ENCODE peak calls at places on chromosomes 4 and X, in six cellular contexts. F is mesenchymal stem cell, U is H9, X is IMR-90, K is trophoblast cell, W is H1. J is an unnamed sample.

GRCh38 chr4:4583606-4584005 is 41.8 kb upstream of the STX18 start:
- DNase-seq in F (no peak), U (no peak), X (no peak), K (no peak), W (no peak), J (no peak)

GRCh38 chr4:7459471-7459870 is 24.7 kb upstream of the PSAPL1 start:
- DNase-seq in F (no peak), U (no peak), X (no peak), K (no peak), W (no peak), J (no peak)

GRCh38 chrX:78517124-78517523 is 142.0 kb downstream of the RTL3 start:
- DNase-seq in F (no peak), U (no peak), X (no peak), K (peak; percentile 61), W (no peak), J (no peak)

GRCh38 chr4:113952452-113953029 is 26.9 kb downstream of the ARSJ start:
- DNase-seq in F (peak; percentile 79), U (peak; percentile 52), X (peak; percentile 62), K (peak; percentile 46), W (peak; percentile 5), J (peak; percentile 54)

GRCh38 chrX:85815203-85815751 is 232.1 kb downstream of the CHM start:
- DNase-seq in F (no peak), U (no peak), X (no peak), K (peak; percentile 51), W (no peak), J (no peak)

GRCh38 chr4:113169368-113169767 is 119.9 kb downstream of the ANK2 start:
- DNase-seq in F (no peak), U (peak; percentile 41), X (no peak), K (peak; percentile 49), W (no peak), J (no peak)

GRCh38 chr4:77014256-77014655 is 61.5 kb downstream of the CCNI start:
- DNase-seq in F (no peak), U (no peak), X (no peak), K (no peak), W (no peak), J (no peak)

GRCh38 chrX:13179100-13179499 is 134.7 kb upstream of the FAM9C start:
- DNase-seq in F (no peak), U (no peak), X (no peak), K (no peak), W (no peak), J (no peak)

GRCh38 chr4:168751263-168752225 is 254.7 kb downstream of the PALLD start:
- DNase-seq in F (peak; percentile 85), U (no peak), X (peak; percentile 85), K (peak; percentile 86), W (no peak), J (no peak)

GRCh38 chr4:7323872-7324650 is 110.7 kb downstream of the PSAPL1 start:
- DNase-seq in F (no peak), U (no peak), X (no peak), K (no peak), W (no peak), J (no peak)

GRCh38 chrX:39818071-39818470 is 279.7 kb downstream of the BCOR start:
- DNase-seq in F (no peak), U (no peak), X (no peak), K (no peak), W (no peak), J (no peak)

GRCh38 chr4:17063870-17064269 is 165.4 kb upstream of the LDB2 start:
- DNase-seq in F (no peak), U (no peak), X (peak; percentile 84), K (no peak), W (no peak), J (no peak)

GRCh38 chr4:6271206-6271605 is 1.6 kb downstream of the WFS1 start:
- DNase-seq in F (no peak), U (no peak), X (no peak), K (peak; percentile 18), W (no peak), J (no peak)

GRCh38 chrX:40086569-40087335 is 11.0 kb downstream of the BCOR start:
- DNase-seq in F (peak; percentile 74), U (peak; percentile 53), X (peak; percentile 77), K (peak; percentile 34), W (no peak), J (no peak)

GRCh38 chrX:10099411-10099810 is 57.4 kb upstream of the CLCN4 start:
- DNase-seq in F (no peak), U (no peak), X (no peak), K (no peak), W (no peak), J (no peak)

GRCh38 chr4:81164623-81165416 is 50.2 kb downstream of the PRKG2 start:
- DNase-seq in F (no peak), U (no peak), X (peak; percentile 83), K (peak; percentile 63), W (no peak), J (no peak)

GRCh38 chrX:54495814-54496516 is at the start of gene FGD1:
- DNase-seq in F (peak; percentile 65), U (peak; percentile 73), X (peak; percentile 41), K (peak; percentile 29), W (no peak), J (peak; percentile 56)

GRCh38 chr4:107896651-107897050 is 34.7 kb upstream of the CYP2U1 start:
- DNase-seq in F (no peak), U (no peak), X (no peak), K (no peak), W (no peak), J (no peak)
- H3K4me2 ChIP-seq in F (peak overlapping the region; percentile 49), U (no peak overlapping the region), X (peak overlapping the region; percentile 61), K (no peak overlapping the region), W (no peak overlapping the region), J (no peak overlapping the region)

GRCh38 chr4:92497141-92497540 is 193.4 kb downstream of the GRID2 start:
- DNase-seq in F (no peak), U (no peak), X (no peak), K (no peak), W (no peak), J (no peak)
- H2BK5ac ChIP-seq in F (no peak overlapping the region), U (no peak overlapping the region), X (no peak overlapping the region), K (no peak overlapping the region), W (no peak overlapping the region), J (no peak overlapping the region)

GRCh38 chrX:116824785-116825184 is 362.0 kb upstream of the CT83 start:
- DNase-seq in F (no peak), U (no peak), X (no peak), K (no peak), W (no peak), J (peak; percentile 3)
- H3K14ac ChIP-seq in F (no peak overlapping the region), U (no peak overlapping the region), X (no peak overlapping the region), K (no peak overlapping the region), W (no peak overlapping the region), J (no peak overlapping the region)

GRCh38 chr4:102531441-102531840 is 30.3 kb downstream of the NFKB1 start:
- DNase-seq in F (no peak), U (no peak), X (peak; percentile 25), K (no peak), W (no peak), J (no peak)

GRCh38 chr4:102535398-102536082 is 34.4 kb downstream of the NFKB1 start:
- DNase-seq in F (peak; percentile 58), U (no peak), X (peak; percentile 75), K (no peak), W (no peak), J (no peak)

GRCh38 chr4:102533916-102534315 is 32.8 kb downstream of the NFKB1 start:
- DNase-seq in F (no peak), U (no peak), X (no peak), K (no peak), W (no peak), J (no peak)

GRCh38 chr4:102534845-102535244 is 33.7 kb downstream of the NFKB1 start:
- DNase-seq in F (no peak), U (no peak), X (no peak), K (no peak), W (no peak), J (no peak)

GRCh38 chr4:102533348-102533747 is 32.2 kb downstream of the NFKB1 start:
- DNase-seq in F (no peak), U (no peak), X (no peak), K (no peak), W (no peak), J (no peak)
- H3K4me2 ChIP-seq in F (no peak overlapping the region), U (no peak overlapping the region), X (no peak overlapping the region), K (no peak overlapping the region), W (no peak overlapping the region), J (no peak overlapping the region)

GRCh38 chr4:8577046-8577445 is 3.1 kb upstream of the GPR78 start:
- DNase-seq in F (no peak), U (no peak), X (no peak), K (no peak), W (no peak), J (no peak)
- H2BK5ac ChIP-seq in F (no peak overlapping the region), U (no peak overlapping the region), X (no peak overlapping the region), K (no peak overlapping the region), W (no peak overlapping the region), J (no peak overlapping the region)

DNA sequence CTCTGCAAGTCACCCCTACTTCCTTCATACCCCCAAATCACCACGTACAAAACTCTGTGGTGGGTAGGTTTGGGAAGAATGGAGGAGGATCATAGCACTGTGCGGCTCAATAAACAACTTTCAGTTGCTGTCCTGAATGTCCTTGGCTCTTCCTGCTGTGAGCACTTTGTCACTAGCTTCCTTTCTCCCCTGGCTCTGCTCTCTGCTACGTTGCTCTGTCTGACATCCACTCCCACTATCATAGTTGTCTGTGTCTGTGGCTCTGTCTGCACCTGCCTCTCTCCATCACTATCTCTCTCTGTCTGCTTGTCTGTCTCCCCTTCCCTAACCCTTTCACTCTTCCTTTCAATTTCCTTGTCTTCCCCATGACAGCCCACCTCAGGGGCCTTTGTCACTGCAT is 21.2 kb upstream of the SMPX start:
- DNase-seq in F (no peak), U (no peak), X (no peak), K (no peak), W (no peak), J (no peak)
- H3K14ac ChIP-seq in F (no peak overlapping the region), U (peak overlapping the region; percentile 84), X (no peak overlapping the region), K (no peak overlapping the region), W (no peak overlapping the region), J (no peak overlapping the region)

GRCh38 chr4:101864660-101865059 is 74.1 kb downstream of the BANK1 start:
- DNase-seq in F (no peak), U (no peak), X (no peak), K (peak; percentile 94), W (no peak), J (no peak)
- H3K4me2 ChIP-seq in F (no peak overlapping the region), U (no peak overlapping the region), X (no peak overlapping the region), K (no peak overlapping the region), W (no peak overlapping the region), J (no peak overlapping the region)

GRCh38 chr4:78337621-78338020 is 213.9 kb upstream of the ANXA3 start:
- DNase-seq in F (no peak), U (no peak), X (no peak), K (no peak), W (no peak), J (no peak)
- H2BK5ac ChIP-seq in F (no peak overlapping the region), U (no peak overlapping the region), X (no peak overlapping the region), K (no peak overlapping the region), W (no peak overlapping the region), J (no peak overlapping the region)

GRCh38 chr4:78777556-78777900 is 1.4 kb downstream of the BMP2K start:
- DNase-seq in F (no peak), U (no peak), X (no peak), K (no peak), W (no peak), J (no peak)
- H3K14ac ChIP-seq in F (no peak overlapping the region), U (no peak overlapping the region), X (no peak overlapping the region), K (no peak overlapping the region), W (no peak overlapping the region), J (no peak overlapping the region)